ENCODE peak calls at places on chromosome 15, in nine cellular contexts. B is GM13977, L is PC-3, N is OCI-LY7, E is hepatocyte, K is heart left ventricle, V is nephron progenitor cell, D is left ventricle myocardium inferior, X is glutamatergic neuron. O is an unnamed sample.

GRCh38 chr15:31332681-31333071 is 6.0 kb downstream of the KLF13 start:
- DNase-seq in L (no peak), V (no peak), B (no peak), K (no peak), D (no peak), X (no peak), E (no peak), N (no peak), O (no peak)

GRCh38 chr15:81297147-81297572 is 26.8 kb downstream of the STARD5 start:
- DNase-seq in L (peak), D (no peak), K (no peak), V (no peak), E (no peak), B (no peak), X (no peak), N (no peak), O (no peak)

GRCh38 chr15:25768271-25768670 is 94.9 kb downstream of the ATP10A start:
- DNase-seq in E (no peak), V (no peak), K (no peak), L (no peak), B (no peak), D (no peak), N (no peak), X (no peak), O (no peak)

GRCh38 chr15:51842852-51843737 is 13.6 kb downstream of the TMOD3 start:
- DNase-seq in V (no peak), K (no peak), D (no peak), L (peak), E (peak), N (peak), B (peak), X (no peak), O (peak)

GRCh38 chr15:49718846-49719245 is 98.0 kb downstream of the DTWD1 start:
- DNase-seq in N (no peak), V (no peak), X (no peak), E (no peak), K (no peak), D (no peak), L (no peak), B (no peak), O (no peak)

GRCh38 chr15:33298631-33299030 is 12.1 kb upstream of the RYR3 start:
- DNase-seq in K (no peak), N (no peak), E (no peak), D (no peak), B (no peak), V (no peak), X (no peak), L (peak), O (no peak)

GRCh38 chr15:48965972-48966371 is 2.3 kb upstream of the SHC4 start:
- DNase-seq in D (no peak), X (no peak), K (no peak), B (peak), V (no peak), E (peak), N (peak), L (peak), O (peak)

GRCh38 chr15:75827691-75828090 is 15.6 kb upstream of the UBE2Q2 start:
- DNase-seq in K (no peak), E (no peak), D (no peak), N (no peak), V (no peak), X (no peak), B (no peak), L (no peak), O (no peak)

GRCh38 chr15:39591896-39592315 is 11.0 kb downstream of the THBS1 start:
- DNase-seq in L (no peak), X (no peak), N (no peak), K (no peak), B (no peak), D (no peak), E (no peak), V (no peak), O (no peak)

DNA sequence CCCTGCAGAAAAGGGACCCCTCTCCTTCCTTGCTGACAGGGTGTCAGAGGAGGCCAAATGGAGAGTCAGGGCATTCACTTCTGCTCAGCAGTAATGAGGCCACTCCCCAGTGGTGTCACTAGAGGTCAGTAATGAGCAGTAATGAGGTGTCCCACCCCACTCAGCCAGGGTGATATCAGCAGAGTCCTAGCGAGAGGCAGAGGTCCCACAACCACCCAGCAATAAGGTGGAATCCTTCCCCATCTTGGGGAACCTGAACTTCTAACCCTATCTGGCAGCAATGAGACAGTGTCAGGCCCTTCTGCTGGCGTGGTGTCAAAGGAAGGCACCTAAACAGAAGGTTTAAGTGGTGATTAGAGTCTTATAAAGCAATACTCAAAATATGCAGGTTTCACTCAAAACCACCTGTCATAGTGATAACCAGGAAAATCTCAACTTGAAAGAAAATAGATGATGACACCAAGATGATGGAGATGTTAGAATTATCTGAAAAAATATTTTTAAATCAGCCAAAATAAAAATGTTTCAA is 12.9 kb downstream of the OCA2 start:
- DNase-seq in E (peak), D (no peak), K (peak), X (peak), N (peak), L (peak), V (peak), B (peak), O (peak)
- TF ChIP-seq CTCF in E (peak), D (peak), K (peak), X (peak), N (peak), L (peak), V (peak), B (peak), O (peak)

GRCh38 chr15:88256261-88257230 is at the start of gene NTRK3:
- DNase-seq in L (no peak), X (peak), E (peak), K (no peak), B (peak), D (no peak), N (peak), V (peak), O (no peak)

GRCh38 chr15:88257311-88257901 is 867 bp upstream of the NTRK3 start:
- DNase-seq in B (peak), N (peak), D (no peak), V (peak), X (peak), L (no peak), E (peak), K (no peak), O (no peak)

GRCh38 chr15:88255496-88256171 is 905 bp downstream of the NTRK3 start:
- DNase-seq in N (no peak), X (peak), D (no peak), E (peak), B (peak), L (no peak), V (peak), K (peak), O (peak)

GRCh38 chr15:88255109-88255495 is 1.4 kb downstream of the NTRK3 start:
- DNase-seq in D (no peak), N (no peak), E (no peak), B (no peak), X (no peak), L (no peak), V (no peak), K (no peak), O (no peak)

GRCh38 chr15:88258021-88258641 is 1.6 kb upstream of the NTRK3 start:
- DNase-seq in K (no peak), E (peak), L (no peak), N (peak), B (no peak), X (peak), V (peak), D (no peak), O (no peak)
- TF ChIP-seq CTCF in K (peak), E (peak), L (no peak), N (peak), B (no peak), X (peak), V (peak), D (peak), O (peak)

DNA sequence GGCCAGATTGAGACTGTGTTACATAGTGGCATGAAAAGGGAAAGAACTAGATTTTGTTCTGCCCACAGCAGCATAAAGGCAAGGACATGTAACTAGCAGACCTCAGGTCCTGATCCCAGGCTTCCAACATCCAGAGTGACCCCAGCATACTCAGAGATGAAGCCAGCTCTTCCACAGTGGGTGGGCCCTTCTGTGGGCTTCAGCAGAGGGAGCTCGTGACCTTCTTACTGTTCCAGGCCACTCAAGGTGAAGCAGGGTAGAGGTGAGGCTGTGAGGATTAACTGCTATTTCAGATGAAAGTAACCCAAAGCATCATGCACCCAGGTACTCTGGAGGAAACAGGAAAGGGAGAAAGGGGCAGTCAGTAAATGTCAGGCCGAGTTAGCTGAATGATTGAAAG is 905 bp upstream of the SLC24A1 start:
- DNase-seq in B (no peak), V (no peak), K (no peak), L (no peak), N (peak), D (no peak), X (no peak), E (no peak), O (no peak)
- TF ChIP-seq CTCF in B (no peak), V (no peak), K (no peak), L (no peak), N (peak), D (no peak), X (no peak), E (no peak), O (no peak)

DNA sequence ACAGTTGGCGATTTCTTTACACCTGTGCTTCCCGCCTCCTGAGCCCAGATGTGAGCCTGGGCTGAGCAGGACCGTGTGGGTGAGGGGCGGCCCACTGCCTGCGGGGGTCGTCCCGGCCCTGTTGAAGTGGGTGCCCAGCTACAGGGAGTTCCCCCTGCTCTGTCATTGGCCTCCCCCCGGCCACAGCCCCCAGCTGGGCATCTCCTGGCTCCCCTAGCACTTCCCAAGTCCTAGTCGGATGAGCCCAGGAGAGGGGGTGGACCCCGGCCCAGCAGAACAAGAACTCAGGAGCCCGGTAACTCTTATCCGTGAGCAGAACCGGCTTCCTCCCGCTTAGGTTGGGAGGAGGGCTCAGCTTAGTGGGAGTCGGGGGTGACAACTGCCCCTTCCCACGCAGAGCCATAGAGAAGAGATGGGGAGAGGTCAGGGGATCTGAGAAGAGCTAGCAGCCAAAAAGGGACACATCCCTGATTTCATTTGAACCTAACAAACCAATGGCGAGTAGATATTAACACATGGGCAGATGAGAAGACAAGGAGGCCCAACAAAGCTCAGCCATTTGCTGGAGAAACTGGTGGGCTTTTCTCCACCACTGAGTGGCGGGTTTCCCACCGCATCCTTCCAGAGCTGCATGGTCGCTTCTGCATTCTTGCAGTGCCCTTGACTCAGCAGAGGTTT is 878 bp downstream of the PAQR5 start:
- DNase-seq in N (no peak), E (no peak), X (no peak), D (no peak), B (no peak), V (no peak), K (no peak), L (no peak), O (no peak)
- TF ChIP-seq CTCF in N (no peak), E (no peak), X (no peak), D (no peak), B (no peak), V (no peak), K (no peak), L (no peak), O (no peak)

GRCh38 chr15:71136159-71137137 is 21.2 kb downstream of the THSD4 start:
- DNase-seq in V (no peak), E (no peak), N (no peak), K (peak), B (no peak), X (no peak), L (peak), D (no peak), O (no peak)
- TF ChIP-seq CTCF in V (no peak), E (no peak), N (no peak), K (no peak), B (no peak), X (no peak), L (peak), D (no peak), O (no peak)

DNA sequence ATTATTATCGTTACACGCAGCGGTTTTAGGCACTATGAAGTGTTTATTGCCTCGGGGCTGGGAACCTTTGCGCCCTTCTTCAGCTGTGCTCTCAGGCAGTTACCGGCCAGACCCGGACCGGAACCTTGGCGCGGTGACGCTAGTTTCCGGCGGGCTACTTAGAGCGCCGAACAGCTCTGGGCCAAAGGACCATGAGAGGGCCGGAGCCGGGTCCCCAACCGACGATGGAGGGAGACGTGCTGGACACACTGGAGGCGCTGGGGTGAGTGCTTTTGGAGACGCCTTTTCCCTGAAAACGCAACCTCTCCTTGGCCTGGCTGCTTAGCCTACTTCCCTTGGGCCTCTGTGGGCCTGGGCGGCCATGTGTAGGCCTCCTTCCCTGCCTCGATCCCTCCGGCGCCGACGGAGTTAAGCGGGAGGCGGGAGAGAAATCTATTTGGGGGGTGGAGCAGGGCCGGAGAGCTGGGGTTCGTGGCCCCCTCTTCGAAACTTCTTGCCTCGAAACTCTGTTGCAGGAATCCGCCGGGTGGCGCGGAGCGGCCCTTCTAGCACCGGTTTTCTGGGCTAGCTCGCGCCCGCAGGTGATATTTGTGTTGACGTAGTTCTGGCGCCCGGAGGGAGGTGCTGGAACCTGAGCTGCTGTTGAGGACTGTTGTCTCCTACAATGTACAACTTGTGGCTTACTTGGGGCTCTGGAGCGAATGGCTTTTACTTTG is at the start of gene FAM98B:
- DNase-seq in B (peak), V (peak), N (peak), D (peak), L (peak), X (peak), K (peak), E (peak), O (peak)
- TF ChIP-seq CTCF in B (no peak), V (no peak), N (peak), D (no peak), L (no peak), X (no peak), K (no peak), E (no peak), O (no peak)

O was measured in GM20000.